ENCODE peak calls at places on chromosomes 6 and 20, in six cellular contexts. F, Z, Y, Q, J and C are unnamed samples.

GRCh38 chr6:149334201-149334600 is 16.7 kb downstream of the TAB2 start:
- DNase-seq in F (no peak), Z (no peak), Y (no peak), Q (peak; percentile 69), J (no peak), C (no peak)

GRCh38 chr20:19690462-19690861 is 67.6 kb upstream of the RIN2 start:
- DNase-seq in F (no peak), Z (no peak), Y (no peak), Q (peak; percentile 1), J (no peak), C (no peak)

GRCh38 chr6:138550346-138550767 is 51.1 kb upstream of the NHSL1 start:
- DNase-seq in F (no peak), Z (no peak), Y (no peak), Q (no peak), J (no peak), C (no peak)

GRCh38 chr6:126701799-126702198 is 361.9 kb downstream of the CENPW start:
- DNase-seq in F (no peak), Z (no peak), Y (no peak), Q (peak; percentile 28), J (no peak), C (no peak)

GRCh38 chr6:11229267-11230043 is 3.0 kb downstream of the NEDD9 start:
- DNase-seq in F (no peak), Z (no peak), Y (no peak), Q (no peak), J (no peak), C (no peak)

GRCh38 chr6:147223751-147224150 is 19.5 kb downstream of the STXBP5 start:
- DNase-seq in F (no peak), Z (no peak), Y (no peak), Q (no peak), J (no peak), C (no peak)

GRCh38 chr6:4180653-4181255 is 45.4 kb upstream of the ECI2 start:
- DNase-seq in F (no peak), Z (no peak), Y (no peak), Q (peak; percentile 63), J (no peak), C (no peak)

GRCh38 chr20:57877995-57878394 is 168.2 kb upstream of the PMEPA1 start:
- DNase-seq in F (no peak), Z (no peak), Y (no peak), Q (no peak), J (no peak), C (no peak)

GRCh38 chr20:3398681-3399252 is 8.7 kb downstream of the DNAAF9 start:
- DNase-seq in F (no peak), Z (no peak), Y (no peak), Q (peak; percentile 86), J (no peak), C (no peak)

GRCh38 chr6:42224222-42225042 is 6.8 kb upstream of the MRPS10 start:
- DNase-seq in F (no peak), Z (no peak), Y (no peak), Q (peak; percentile 97), J (peak; percentile 56), C (no peak)

GRCh38 chr20:44742304-44743079 is 3.2 kb upstream of the KCNK15 start:
- DNase-seq in F (no peak), Z (no peak), Y (no peak), Q (no peak), J (no peak), C (no peak)

GRCh38 chr6:108561742-108562502 is 1.2 kb downstream of the FOXO3 start:
- DNase-seq in F (peak; percentile 42), Z (no peak), Y (peak; percentile 65), Q (peak; percentile 31), J (no peak), C (peak; percentile 73)

GRCh38 chr20:57574954-57575353 is 14.0 kb downstream of the PCK1 start:
- DNase-seq in F (no peak), Z (no peak), Y (no peak), Q (no peak), J (no peak), C (no peak)

GRCh38 chr6:125307150-125307838 is 5.5 kb upstream of the HDDC2 start:
- DNase-seq in F (no peak), Z (no peak), Y (no peak), Q (peak; percentile 27), J (no peak), C (no peak)

GRCh38 chr6:30158475-30159025 is 2.5 kb downstream of the TRIM10 start:
- DNase-seq in F (no peak), Z (no peak), Y (no peak), Q (no peak), J (no peak), C (no peak)

GRCh38 chr6:130163261-130163660 is 59.5 kb downstream of the SAMD3 start:
- DNase-seq in F (no peak), Z (no peak), Y (no peak), Q (no peak), J (no peak), C (no peak)

GRCh38 chr6:12538881-12539357 is 177.6 kb upstream of the PHACTR1 start:
- DNase-seq in F (peak; percentile 17), Z (peak; percentile 65), Y (no peak), Q (no peak), J (no peak), C (no peak)

GRCh38 chr6:17472653-17473183 is 79.3 kb downstream of the CAP2 start:
- DNase-seq in F (no peak), Z (no peak), Y (no peak), Q (peak; percentile 17), J (no peak), C (no peak)

GRCh38 chr6:167996424-167997199 is 859 bp upstream of the KIF25 start:
- DNase-seq in F (no peak), Z (no peak), Y (no peak), Q (no peak), J (no peak), C (no peak)

GRCh38 chr6:42692151-42692911 is 30.1 kb downstream of the PRPH2 start:
- DNase-seq in F (no peak), Z (no peak), Y (no peak), Q (peak; percentile 80), J (no peak), C (no peak)

GRCh38 chr6:381742-382461 is 9.7 kb upstream of the IRF4 start:
- DNase-seq in F (no peak), Z (no peak), Y (no peak), Q (no peak), J (no peak), C (no peak)

GRCh38 chr20:48686238-48687096 is 141.3 kb downstream of the PREX1 start:
- DNase-seq in F (no peak), Z (peak; percentile 45), Y (no peak), Q (no peak), J (no peak), C (no peak)

GRCh38 chr6:24419526-24419925 is 16.8 kb downstream of the MRS2 start:
- DNase-seq in F (no peak), Z (no peak), Y (no peak), Q (peak; percentile 10), J (no peak), C (no peak)

GRCh38 chr6:72784581-72784980 is 162.7 kb downstream of the KCNQ5 start:
- DNase-seq in F (no peak), Z (no peak), Y (no peak), Q (peak; percentile 65), J (no peak), C (no peak)

GRCh38 chr6:159692303-159693127 is 526 bp downstream of the SOD2 start:
- DNase-seq in F (peak; percentile 44), Z (peak; percentile 62), Y (peak; percentile 77), Q (peak; percentile 42), J (no peak), C (peak; percentile 80)

GRCh38 chr6:159695984-159696383 is 2.9 kb upstream of the SOD2 start:
- DNase-seq in F (no peak), Z (no peak), Y (no peak), Q (peak; percentile 91), J (no peak), C (no peak)

GRCh38 chr6:159691963-159692287 is 1.1 kb downstream of the SOD2 start:
- DNase-seq in F (no peak), Z (no peak), Y (peak; percentile 50), Q (no peak), J (no peak), C (no peak)

GRCh38 chr6:159693128-159693893 is at the start of gene SOD2:
- DNase-seq in F (peak; percentile 84), Z (peak; percentile 89), Y (peak; percentile 94), Q (peak; percentile 81), J (peak; percentile 62), C (peak; percentile 93)

GRCh38 chr6:159693894-159694545 is 979 bp upstream of the SOD2 start:
- DNase-seq in F (peak; percentile 39), Z (peak; percentile 52), Y (no peak), Q (peak; percentile 36), J (no peak), C (peak; percentile 85)
- TF ChIP-seq POLR2A in F (no peak), Z (no peak), Y (peak; percentile 8), Q (no peak), J (no peak), C (no peak)

DNA sequence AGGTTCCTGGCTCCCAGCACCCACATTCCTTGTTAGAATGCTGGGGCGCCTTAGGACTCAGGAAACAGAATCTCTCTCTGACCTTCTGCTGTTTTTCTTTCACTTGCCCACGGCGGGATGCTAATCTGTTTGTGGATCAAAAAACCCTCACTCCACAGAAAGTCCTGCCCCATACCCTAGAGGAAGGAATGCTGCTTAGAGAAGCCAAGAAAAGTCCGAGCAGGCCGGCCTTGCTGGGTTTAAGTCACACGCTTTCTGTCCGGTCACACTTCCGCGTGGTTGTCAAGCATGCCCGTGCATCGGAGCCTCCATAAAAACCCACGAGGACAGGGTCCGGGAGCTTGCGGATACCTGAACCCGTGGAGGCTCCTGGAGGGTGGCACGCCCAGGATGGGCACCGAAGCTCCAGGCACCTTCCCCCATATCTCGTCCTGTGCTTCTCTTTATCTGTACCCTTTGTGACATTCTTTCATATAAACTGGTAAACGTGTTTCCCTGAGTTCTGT is 223.1 kb downstream of the NRN1 start:
- DNase-seq in F (no peak), Z (no peak), Y (no peak), Q (no peak), J (no peak), C (no peak)
- H3K27ac ChIP-seq in F (no peak overlapping the region), Z (no peak overlapping the region), Y (no peak overlapping the region), Q (no peak overlapping the region), J (no peak overlapping the region), C (no peak overlapping the region)

DNA sequence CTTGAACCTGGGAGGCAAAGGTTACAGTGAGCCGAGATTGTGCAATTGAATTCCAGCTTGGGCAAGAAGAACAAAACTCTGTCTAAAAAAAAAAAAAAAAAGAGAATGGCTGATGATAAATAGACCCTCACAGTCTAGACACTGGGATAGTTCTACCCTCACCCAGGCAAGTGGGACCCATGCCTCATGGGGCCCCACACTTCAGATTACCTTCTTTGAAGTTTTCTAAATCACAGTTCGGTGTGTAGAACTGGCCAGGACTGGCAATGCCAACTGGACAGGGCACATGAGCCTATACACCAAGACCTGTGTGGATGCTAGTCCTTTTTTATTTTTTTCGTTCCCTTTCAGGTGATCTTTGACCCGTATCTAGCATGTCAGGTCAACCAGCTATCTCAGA is 24.3 kb upstream of the VIP start:
- DNase-seq in F (no peak), Z (no peak), Y (no peak), Q (no peak), J (no peak), C (no peak)
- TF ChIP-seq POLR2A in F (no peak), Z (no peak), Y (no peak), Q (no peak), J (no peak), C (no peak)

DNA sequence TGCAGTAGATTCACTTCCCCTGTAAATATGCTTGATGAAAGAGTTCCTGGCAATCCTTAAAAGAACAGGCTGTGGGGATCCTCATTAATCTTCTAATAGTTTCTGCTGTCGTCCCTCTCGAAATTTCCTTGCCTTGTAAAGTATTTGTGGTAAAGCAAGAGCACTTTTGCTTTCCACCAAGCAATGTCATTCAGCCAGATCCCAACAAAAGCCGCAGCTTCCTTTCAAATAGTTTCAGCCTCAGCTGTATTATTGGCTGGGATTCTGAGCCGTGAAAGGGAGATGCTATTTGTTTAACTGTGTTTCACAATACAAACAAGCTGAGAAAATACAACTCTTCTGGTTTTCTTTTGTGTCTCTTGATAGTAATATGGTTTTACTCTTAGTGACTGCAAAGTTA is 48.9 kb upstream of the EPHA7 start:
- DNase-seq in F (no peak), Z (no peak), Y (no peak), Q (no peak), J (no peak), C (no peak)
- H3K27ac ChIP-seq in F (no peak overlapping the region), Z (no peak overlapping the region), Y (no peak overlapping the region), Q (no peak overlapping the region), J (no peak overlapping the region), C (peak overlapping the region; percentile 29)